ENCODE peak calls at places on chromosomes 3 and 15, in four cellular contexts. Y is upper lobe of right lung; O is left cardiac atrium; F is stimulated activated naive CD8-positive, alpha-beta T cell treated with anti-CD3 and anti-CD28 coated beads, Interleukin-15, amount 100 ng/mL, for 72 hours. L is an unnamed sample.

GRCh38 chr3:78872195-78872594 is 895.6 kb downstream of the ROBO1 start:
- DNase-seq in O (peak; percentile 37), Y (no peak), F (no peak), L (no peak)

GRCh38 chr15:74529911-74530310 is 11.1 kb upstream of the ARID3B start:
- DNase-seq in F (no peak), Y (no peak), O (no peak), L (no peak)

GRCh38 chr15:97600190-97600589 is 360.3 kb upstream of the ARRDC4 start:
- DNase-seq in O (no peak), Y (no peak), F (no peak), L (no peak)

GRCh38 chr15:33021806-33022389 is 172.6 kb downstream of the FMN1 start:
- DNase-seq in F (no peak), Y (no peak), O (no peak), L (no peak)

GRCh38 chr3:10205461-10206165 is 40.9 kb downstream of the IRAK2 start:
- DNase-seq in Y (no peak), O (no peak), F (no peak), L (no peak)

GRCh38 chr15:20358066-20358780 is 183.4 kb downstream of the GOLGA6L6 start:
- DNase-seq in F (no peak), O (peak; percentile 32), Y (peak; percentile 77), L (no peak)

GRCh38 chr3:149198611-149199010 is 23.0 kb downstream of the CP start:
- DNase-seq in F (no peak), Y (no peak), O (no peak), L (no peak)

GRCh38 chr3:159548675-159549335 is 439.8 kb upstream of the IL12A start:
- DNase-seq in O (no peak), Y (no peak), F (no peak), L (no peak)

GRCh38 chr3:33060609-33061337 is 36.2 kb downstream of the GLB1 start:
- DNase-seq in Y (no peak), O (no peak), F (no peak), L (no peak)

L was measured in central memory CD8-positive, alpha-beta T cell.